ENCODE peak calls at places on chromosomes 11 and 22, in seven cellular contexts. One of them, this sample, is unnamed.

GRCh38 chr11:73240190-73240781 is 22.2 kb downstream of the P2RY2 start:
- DNase-seq in IMR-90: peak
- DNase-seq in GM23338: no peak
- DNase-seq in H1: no peak
- DNase-seq in astrocyte of the spinal cord: no peak
- DNase-seq in OCI-LY7: no peak
- DNase-seq in CD8-positive, alpha-beta memory T cell: no peak
- DNase-seq in this sample: no peak

GRCh38 chr11:5153574-5154431 is 754 bp downstream of the OR52A1 start:
- DNase-seq in IMR-90: no peak
- DNase-seq in GM23338: no peak
- DNase-seq in H1: no peak
- DNase-seq in astrocyte of the spinal cord: no peak
- DNase-seq in OCI-LY7: no peak
- DNase-seq in CD8-positive, alpha-beta memory T cell: no peak
- DNase-seq in this sample: no peak

GRCh38 chr11:111691176-111691575 is 75.0 kb downstream of the PPP2R1B start:
- DNase-seq in IMR-90: no peak
- DNase-seq in GM23338: no peak
- DNase-seq in H1: no peak
- DNase-seq in astrocyte of the spinal cord: no peak
- DNase-seq in OCI-LY7: no peak
- DNase-seq in CD8-positive, alpha-beta memory T cell: no peak
- DNase-seq in this sample: no peak

GRCh38 chr11:98862169-98862568 is 158.6 kb upstream of the CNTN5 start:
- DNase-seq in IMR-90: no peak
- DNase-seq in GM23338: no peak
- DNase-seq in H1: no peak
- DNase-seq in astrocyte of the spinal cord: no peak
- DNase-seq in OCI-LY7: no peak
- DNase-seq in CD8-positive, alpha-beta memory T cell: no peak
- DNase-seq in this sample: no peak

GRCh38 chr11:98967005-98967404 is 53.7 kb upstream of the CNTN5 start:
- DNase-seq in IMR-90: no peak
- DNase-seq in GM23338: no peak
- DNase-seq in H1: no peak
- DNase-seq in astrocyte of the spinal cord: no peak
- DNase-seq in OCI-LY7: no peak
- DNase-seq in CD8-positive, alpha-beta memory T cell: no peak
- DNase-seq in this sample: no peak

GRCh38 chr22:22374579-22374978 is 130.0 kb downstream of the VPREB1 start:
- DNase-seq in IMR-90: no peak
- DNase-seq in GM23338: no peak
- DNase-seq in H1: no peak
- DNase-seq in astrocyte of the spinal cord: no peak
- DNase-seq in OCI-LY7: no peak
- DNase-seq in CD8-positive, alpha-beta memory T cell: no peak
- DNase-seq in this sample: no peak

GRCh38 chr22:46390652-46391301 is 55.3 kb downstream of the TRMU start:
- DNase-seq in IMR-90: peak
- DNase-seq in GM23338: no peak
- DNase-seq in H1: no peak
- DNase-seq in astrocyte of the spinal cord: peak
- DNase-seq in OCI-LY7: no peak
- DNase-seq in CD8-positive, alpha-beta memory T cell: no peak
- DNase-seq in this sample: no peak

GRCh38 chr11:65498042-65498726 is 661 bp upstream of the MALAT1 start:
- DNase-seq in IMR-90: peak
- DNase-seq in GM23338: peak
- DNase-seq in H1: peak
- DNase-seq in astrocyte of the spinal cord: no peak
- DNase-seq in OCI-LY7: peak
- DNase-seq in CD8-positive, alpha-beta memory T cell: peak
- DNase-seq in this sample: peak

GRCh38 chr11:109641549-109641948 is 219.6 kb downstream of the C11orf87 start:
- DNase-seq in IMR-90: peak
- DNase-seq in GM23338: peak
- DNase-seq in H1: no peak
- DNase-seq in astrocyte of the spinal cord: peak
- DNase-seq in OCI-LY7: no peak
- DNase-seq in CD8-positive, alpha-beta memory T cell: no peak
- DNase-seq in this sample: peak

GRCh38 chr22:36239150-36239400 is 252 bp downstream of the APOL2 start:
- DNase-seq in IMR-90: no peak
- DNase-seq in GM23338: no peak
- DNase-seq in H1: no peak
- DNase-seq in astrocyte of the spinal cord: no peak
- DNase-seq in OCI-LY7: no peak
- DNase-seq in CD8-positive, alpha-beta memory T cell: no peak
- DNase-seq in this sample: no peak

GRCh38 chr11:124745835-124746620 is 6.0 kb downstream of the VSIG2 start:
- DNase-seq in IMR-90: no peak
- DNase-seq in GM23338: peak
- DNase-seq in H1: peak
- DNase-seq in astrocyte of the spinal cord: no peak
- DNase-seq in OCI-LY7: peak
- DNase-seq in CD8-positive, alpha-beta memory T cell: no peak
- DNase-seq in this sample: no peak

GRCh38 chr22:21657361-21658118 is 8.3 kb upstream of the PPIL2 start:
- DNase-seq in IMR-90: peak
- DNase-seq in GM23338: peak
- DNase-seq in H1: peak
- DNase-seq in astrocyte of the spinal cord: peak
- DNase-seq in OCI-LY7: peak
- DNase-seq in CD8-positive, alpha-beta memory T cell: peak
- DNase-seq in this sample: peak

GRCh38 chr11:91970604-91971003 is 254.0 kb upstream of the FAT3 start:
- DNase-seq in IMR-90: no peak
- DNase-seq in GM23338: no peak
- DNase-seq in H1: no peak
- DNase-seq in astrocyte of the spinal cord: no peak
- DNase-seq in OCI-LY7: no peak
- DNase-seq in CD8-positive, alpha-beta memory T cell: no peak
- DNase-seq in this sample: no peak

GRCh38 chr22:17198188-17199130 is 20.8 kb downstream of the ADA2 start:
- DNase-seq in IMR-90: no peak
- DNase-seq in GM23338: peak
- DNase-seq in H1: peak
- DNase-seq in astrocyte of the spinal cord: peak
- DNase-seq in OCI-LY7: no peak
- DNase-seq in CD8-positive, alpha-beta memory T cell: no peak
- DNase-seq in this sample: no peak

GRCh38 chr11:78281511-78281910 is 92.8 kb downstream of the USP35 start:
- DNase-seq in IMR-90: peak
- DNase-seq in GM23338: no peak
- DNase-seq in H1: no peak
- DNase-seq in astrocyte of the spinal cord: no peak
- DNase-seq in OCI-LY7: no peak
- DNase-seq in CD8-positive, alpha-beta memory T cell: no peak
- DNase-seq in this sample: no peak

GRCh38 chr11:35259529-35259928 is 120.6 kb downstream of the CD44 start:
- DNase-seq in IMR-90: no peak
- DNase-seq in GM23338: no peak
- DNase-seq in H1: no peak
- DNase-seq in astrocyte of the spinal cord: no peak
- DNase-seq in OCI-LY7: no peak
- DNase-seq in CD8-positive, alpha-beta memory T cell: no peak
- DNase-seq in this sample: no peak

GRCh38 chr11:85805387-85805786 is 5.6 kb downstream of the SYTL2 start:
- DNase-seq in IMR-90: peak
- DNase-seq in GM23338: no peak
- DNase-seq in H1: no peak
- DNase-seq in astrocyte of the spinal cord: peak
- DNase-seq in OCI-LY7: no peak
- DNase-seq in CD8-positive, alpha-beta memory T cell: no peak
- DNase-seq in this sample: no peak

GRCh38 chr11:71502871-71503435 is 24.1 kb upstream of the KRTAP5-7 start:
- DNase-seq in IMR-90: no peak
- DNase-seq in GM23338: no peak
- DNase-seq in H1: peak
- DNase-seq in astrocyte of the spinal cord: no peak
- DNase-seq in OCI-LY7: no peak
- DNase-seq in CD8-positive, alpha-beta memory T cell: no peak
- DNase-seq in this sample: no peak

DNA sequence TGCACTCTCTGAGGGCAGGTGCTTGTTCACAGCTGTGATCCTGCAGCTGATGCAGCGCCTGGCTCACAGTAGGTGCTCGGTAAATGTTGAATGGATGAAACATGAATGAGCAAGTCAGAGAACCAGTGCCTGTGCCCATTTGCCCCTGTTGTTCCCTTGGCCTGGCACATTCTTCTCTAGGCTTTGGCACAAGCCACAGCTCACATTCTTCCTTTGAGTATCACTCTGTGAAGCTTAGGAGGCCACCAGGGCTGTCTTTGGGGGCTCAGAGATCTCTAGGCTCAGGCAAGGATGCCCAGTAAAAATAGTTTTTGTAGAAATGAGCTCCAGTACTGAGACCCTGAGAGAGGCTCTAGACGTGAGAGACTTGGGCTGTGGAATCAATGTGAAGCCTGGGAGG is 144.6 kb upstream of the NAV2 start:
- DNase-seq in IMR-90: no peak
- DNase-seq in GM23338: no peak
- DNase-seq in H1: no peak
- DNase-seq in astrocyte of the spinal cord: no peak
- DNase-seq in OCI-LY7: no peak
- DNase-seq in CD8-positive, alpha-beta memory T cell: no peak
- DNase-seq in this sample: no peak
- H3K4me3 ChIP-seq in IMR-90: no peak
- H3K4me3 ChIP-seq in GM23338: no peak
- H3K4me3 ChIP-seq in H1: no peak
- H3K4me3 ChIP-seq in astrocyte of the spinal cord: no peak
- H3K4me3 ChIP-seq in OCI-LY7: no peak
- H3K4me3 ChIP-seq in CD8-positive, alpha-beta memory T cell: no peak
- H3K4me3 ChIP-seq in this sample: no peak

GRCh38 chr11:62883677-62884076 is 3.0 kb downstream of the SLC3A2 start:
- DNase-seq in IMR-90: no peak
- DNase-seq in GM23338: no peak
- DNase-seq in H1: no peak
- DNase-seq in astrocyte of the spinal cord: no peak
- DNase-seq in OCI-LY7: no peak
- DNase-seq in CD8-positive, alpha-beta memory T cell: no peak
- DNase-seq in this sample: no peak
- H3K4me3 ChIP-seq in IMR-90: peak
- H3K4me3 ChIP-seq in GM23338: peak
- H3K4me3 ChIP-seq in H1: no peak
- H3K4me3 ChIP-seq in astrocyte of the spinal cord: peak
- H3K4me3 ChIP-seq in OCI-LY7: no peak
- H3K4me3 ChIP-seq in CD8-positive, alpha-beta memory T cell: no peak
- H3K4me3 ChIP-seq in this sample: no peak

GRCh38 chr11:3162410-3163240 is 2.5 kb downstream of the OSBPL5 start:
- DNase-seq in IMR-90: no peak
- DNase-seq in GM23338: no peak
- DNase-seq in H1: no peak
- DNase-seq in astrocyte of the spinal cord: no peak
- DNase-seq in OCI-LY7: no peak
- DNase-seq in CD8-positive, alpha-beta memory T cell: no peak
- DNase-seq in this sample: no peak
- H3K4me3 ChIP-seq in IMR-90: no peak
- H3K4me3 ChIP-seq in GM23338: no peak
- H3K4me3 ChIP-seq in H1: no peak
- H3K4me3 ChIP-seq in astrocyte of the spinal cord: no peak
- H3K4me3 ChIP-seq in OCI-LY7: no peak
- H3K4me3 ChIP-seq in CD8-positive, alpha-beta memory T cell: no peak
- H3K4me3 ChIP-seq in this sample: peak

GRCh38 chr22:50294319-50294656 is 13.2 kb downstream of the PLXNB2 start:
- DNase-seq in IMR-90: no peak
- DNase-seq in GM23338: no peak
- DNase-seq in H1: no peak
- DNase-seq in astrocyte of the spinal cord: no peak
- DNase-seq in OCI-LY7: no peak
- DNase-seq in CD8-positive, alpha-beta memory T cell: no peak
- DNase-seq in this sample: no peak

GRCh38 chr22:50289942-50290630 is 17.4 kb downstream of the PLXNB2 start:
- DNase-seq in IMR-90: no peak
- DNase-seq in GM23338: no peak
- DNase-seq in H1: no peak
- DNase-seq in astrocyte of the spinal cord: no peak
- DNase-seq in OCI-LY7: no peak
- DNase-seq in CD8-positive, alpha-beta memory T cell: no peak
- DNase-seq in this sample: no peak

GRCh38 chr22:50289151-50289941 is 18.1 kb downstream of the PLXNB2 start:
- DNase-seq in IMR-90: no peak
- DNase-seq in GM23338: no peak
- DNase-seq in H1: no peak
- DNase-seq in astrocyte of the spinal cord: no peak
- DNase-seq in OCI-LY7: no peak
- DNase-seq in CD8-positive, alpha-beta memory T cell: no peak
- DNase-seq in this sample: no peak

GRCh38 chr22:50293441-50294318 is 13.8 kb downstream of the PLXNB2 start:
- DNase-seq in IMR-90: peak
- DNase-seq in GM23338: peak
- DNase-seq in H1: peak
- DNase-seq in astrocyte of the spinal cord: peak
- DNase-seq in OCI-LY7: peak
- DNase-seq in CD8-positive, alpha-beta memory T cell: no peak
- DNase-seq in this sample: no peak

DNA sequence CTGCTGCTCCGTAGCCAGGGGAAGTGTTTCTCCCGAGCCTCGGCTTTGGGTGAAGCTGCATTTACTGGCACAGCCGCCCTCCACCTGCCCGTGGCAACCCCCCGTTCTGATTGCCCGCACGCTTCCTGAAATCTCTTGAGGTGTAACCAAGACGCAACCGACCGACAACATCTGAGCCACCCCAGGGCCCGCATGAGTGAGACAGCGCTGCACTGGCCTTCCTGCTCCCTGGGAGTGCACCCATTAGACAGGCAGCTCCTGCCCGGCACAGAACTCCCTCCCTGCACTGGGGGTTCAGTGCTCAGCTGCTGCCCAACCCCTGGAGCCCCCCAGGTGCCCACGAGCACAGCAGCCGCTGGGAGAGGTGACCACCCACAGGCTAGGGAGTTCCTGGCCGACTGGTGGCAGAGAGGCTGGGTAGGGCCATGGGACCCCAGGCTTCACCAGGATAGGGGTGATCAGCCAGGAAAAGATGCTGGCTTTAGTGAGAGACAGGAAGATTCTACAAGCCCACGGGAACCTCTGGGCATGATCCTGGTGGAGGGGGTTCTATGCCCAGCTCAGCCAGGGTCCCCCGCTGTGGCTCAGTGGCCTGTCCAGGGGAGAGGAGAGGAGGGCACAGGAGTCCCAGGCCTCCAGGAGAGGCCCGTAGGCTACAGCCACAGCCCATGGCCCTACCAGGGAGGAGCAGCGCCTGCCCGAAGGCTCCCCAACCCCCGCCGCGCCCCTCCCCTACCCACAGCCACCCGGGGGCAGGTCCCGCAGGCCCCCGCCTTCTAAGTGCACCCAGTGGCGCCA is 14.6 kb downstream of the PLXNB2 start:
- DNase-seq in IMR-90: no peak
- DNase-seq in GM23338: no peak
- DNase-seq in H1: peak
- DNase-seq in astrocyte of the spinal cord: no peak
- DNase-seq in OCI-LY7: peak
- DNase-seq in CD8-positive, alpha-beta memory T cell: no peak
- DNase-seq in this sample: peak
- H3K4me3 ChIP-seq in IMR-90: peak
- H3K4me3 ChIP-seq in GM23338: peak
- H3K4me3 ChIP-seq in H1: peak
- H3K4me3 ChIP-seq in astrocyte of the spinal cord: peak
- H3K4me3 ChIP-seq in OCI-LY7: peak
- H3K4me3 ChIP-seq in CD8-positive, alpha-beta memory T cell: no peak
- H3K4me3 ChIP-seq in this sample: no peak